ENCODE peak calls at places on chromosome 13, in five cellular contexts. H is NCI-H460, Y is Daoy, I is NCI-H1417, D is epithelial cell of esophagus. L is an unnamed sample.

GRCh38 chr13:95354680-95355487 is 53.6 kb upstream of the ABCC4 start:
- DNase-seq in H (no peak), Y (no peak), I (no peak), D (no peak), L (no peak)

GRCh38 chr13:85985791-85986190 is 186.6 kb upstream of the SLITRK6 start:
- DNase-seq in H (no peak), Y (no peak), I (no peak), D (peak), L (no peak)

GRCh38 chr13:86383151-86383550 is 583.9 kb upstream of the SLITRK6 start:
- DNase-seq in H (no peak), Y (no peak), I (no peak), D (no peak), L (no peak)

GRCh38 chr13:27923794-27924528 is 4.2 kb downstream of the PDX1 start:
- DNase-seq in H (no peak), Y (peak), I (no peak), D (no peak), L (no peak)

GRCh38 chr13:89066868-89067466 is 1395.8 kb downstream of the SLITRK5 start:
- DNase-seq in H (peak), Y (peak), I (peak), D (peak), L (peak)

GRCh38 chr13:75393839-75394238 is 88.1 kb downstream of the TBC1D4 start:
- DNase-seq in H (no peak), Y (no peak), I (no peak), D (no peak), L (no peak)

GRCh38 chr13:61128850-61129645 is 286.6 kb downstream of the PCDH20 start:
- DNase-seq in H (no peak), Y (no peak), I (no peak), D (peak), L (no peak)

GRCh38 chr13:113305208-113305607 is 8.2 kb downstream of the LAMP1 start:
- DNase-seq in H (no peak), Y (peak), I (no peak), D (peak), L (no peak)

GRCh38 chr13:36509369-36509768 is 77.1 kb downstream of the CCNA1 start:
- DNase-seq in H (no peak), Y (no peak), I (no peak), D (no peak), L (no peak)

GRCh38 chr13:81957121-81957520 is 1616.2 kb upstream of the SPRY2 start:
- DNase-seq in H (no peak), Y (no peak), I (no peak), D (peak), L (no peak)

GRCh38 chr13:59442461-59442860 is 721.3 kb downstream of the DIAPH3 start:
- DNase-seq in H (no peak), Y (no peak), I (no peak), D (no peak), L (no peak)

L was measured in SW480.